ENCODE peak calls at places on chromosomes 12 and 14, in four cellular contexts. I, Y, M and W are unnamed samples.

GRCh38 chr12:127008758-127009403 is 1258.1 kb upstream of the TMEM132C start:
- DNase-seq in I (no peak), Y (no peak), M (no peak), W (no peak)

GRCh38 chr14:81336009-81336408 is 64.1 kb downstream of the STON2 start:
- DNase-seq in I (no peak), Y (no peak), M (no peak), W (no peak)

GRCh38 chr12:122333142-122334087 is 67.1 kb upstream of the VPS33A start:
- DNase-seq in I (no peak), Y (no peak), M (no peak), W (no peak)

GRCh38 chr14:76647699-76648298 is 113.5 kb upstream of the VASH1 start:
- DNase-seq in I (peak), Y (peak), M (no peak), W (peak)

GRCh38 chr12:120774169-120774916 is 48.7 kb downstream of the ACADS start:
- DNase-seq in I (no peak), Y (no peak), M (no peak), W (no peak)

GRCh38 chr12:65568517-65568916 is 255.8 kb upstream of the HMGA2 start:
- DNase-seq in I (peak), Y (no peak), M (no peak), W (peak)

GRCh38 chr12:39300799-39301198 is 142.1 kb downstream of the KIF21A start:
- DNase-seq in I (no peak), Y (no peak), M (no peak), W (peak)

GRCh38 chr14:74257988-74258704 is 18.9 kb downstream of the VSX2 start:
- DNase-seq in I (no peak), Y (no peak), M (no peak), W (no peak)

GRCh38 chr14:30191639-30192279 is 264.1 kb upstream of the PRKD1 start:
- DNase-seq in I (no peak), Y (no peak), M (no peak), W (no peak)
- H3K4me3 ChIP-seq in I (no peak), Y (no peak), M (no peak), W (no peak)

GRCh38 chr14:57530571-57530970 is 36.9 kb upstream of the CCDC198 start:
- DNase-seq in I (no peak), Y (no peak), M (no peak), W (no peak)

DNA sequence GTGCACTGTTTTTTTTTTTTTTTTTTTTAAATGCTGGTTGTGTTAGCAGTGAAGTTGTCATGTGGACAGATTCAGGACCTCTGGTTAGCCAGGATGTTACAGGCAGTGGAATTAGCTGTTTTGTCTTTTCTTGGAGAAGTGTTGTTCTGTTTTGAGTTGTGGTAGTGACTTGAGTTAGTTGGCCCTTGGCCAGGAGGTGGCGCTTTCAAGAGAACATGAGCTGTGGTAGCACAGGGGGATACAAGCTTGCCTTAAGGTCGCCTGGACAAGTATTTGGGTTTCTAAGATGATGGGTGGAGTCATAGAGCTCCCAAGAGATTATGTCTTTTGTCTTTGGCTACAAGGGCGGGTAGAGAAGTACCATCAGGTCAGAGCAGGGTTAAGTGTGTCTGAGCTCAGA is 33.3 kb upstream of the CCDC198 start:
- DNase-seq in I (no peak), Y (peak), M (no peak), W (no peak)
- TF ChIP-seq CTCF in I (no peak), Y (no peak), M (no peak), W (no peak)

DNA sequence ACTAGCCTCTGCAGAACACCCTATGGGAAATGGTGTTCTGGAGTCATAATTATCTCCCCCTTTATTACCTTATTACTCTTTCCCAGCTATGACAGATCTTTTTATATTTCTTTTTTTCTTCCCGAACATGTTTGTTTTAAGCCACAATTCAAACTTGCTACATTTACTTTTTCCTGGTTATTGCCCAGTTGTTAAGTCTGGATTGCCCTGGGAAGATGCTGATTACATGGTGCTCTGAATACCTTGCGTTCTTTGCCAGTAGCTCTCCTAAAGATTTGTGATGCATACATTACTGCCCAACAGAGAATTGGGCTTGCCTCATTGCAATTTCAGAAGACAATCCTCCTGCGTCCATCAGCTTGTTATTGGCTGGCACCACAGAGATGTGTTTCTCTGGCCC is 118.3 kb upstream of the FGD4 start:
- DNase-seq in I (no peak), Y (no peak), M (no peak), W (no peak)
- H3K4me3 ChIP-seq in I (no peak), Y (no peak), M (no peak), W (no peak)

GRCh38 chr14:55747186-55747585 is 167.2 kb downstream of the KTN1 start:
- DNase-seq in I (no peak), Y (no peak), M (no peak), W (no peak)

GRCh38 chr14:55746533-55746932 is 166.5 kb downstream of the KTN1 start:
- DNase-seq in I (no peak), Y (no peak), M (no peak), W (no peak)

GRCh38 chr14:55752580-55753365 is 172.8 kb downstream of the KTN1 start:
- DNase-seq in I (peak), Y (peak), M (no peak), W (peak)

GRCh38 chr14:55749201-55749812 is 169.3 kb downstream of the KTN1 start:
- DNase-seq in I (peak), Y (peak), M (no peak), W (no peak)

GRCh38 chr14:55749946-55750345 is 169.9 kb downstream of the KTN1 start:
- DNase-seq in I (no peak), Y (no peak), M (no peak), W (no peak)
- TF ChIP-seq CTCF in I (no peak), Y (no peak), M (no peak), W (no peak)

DNA sequence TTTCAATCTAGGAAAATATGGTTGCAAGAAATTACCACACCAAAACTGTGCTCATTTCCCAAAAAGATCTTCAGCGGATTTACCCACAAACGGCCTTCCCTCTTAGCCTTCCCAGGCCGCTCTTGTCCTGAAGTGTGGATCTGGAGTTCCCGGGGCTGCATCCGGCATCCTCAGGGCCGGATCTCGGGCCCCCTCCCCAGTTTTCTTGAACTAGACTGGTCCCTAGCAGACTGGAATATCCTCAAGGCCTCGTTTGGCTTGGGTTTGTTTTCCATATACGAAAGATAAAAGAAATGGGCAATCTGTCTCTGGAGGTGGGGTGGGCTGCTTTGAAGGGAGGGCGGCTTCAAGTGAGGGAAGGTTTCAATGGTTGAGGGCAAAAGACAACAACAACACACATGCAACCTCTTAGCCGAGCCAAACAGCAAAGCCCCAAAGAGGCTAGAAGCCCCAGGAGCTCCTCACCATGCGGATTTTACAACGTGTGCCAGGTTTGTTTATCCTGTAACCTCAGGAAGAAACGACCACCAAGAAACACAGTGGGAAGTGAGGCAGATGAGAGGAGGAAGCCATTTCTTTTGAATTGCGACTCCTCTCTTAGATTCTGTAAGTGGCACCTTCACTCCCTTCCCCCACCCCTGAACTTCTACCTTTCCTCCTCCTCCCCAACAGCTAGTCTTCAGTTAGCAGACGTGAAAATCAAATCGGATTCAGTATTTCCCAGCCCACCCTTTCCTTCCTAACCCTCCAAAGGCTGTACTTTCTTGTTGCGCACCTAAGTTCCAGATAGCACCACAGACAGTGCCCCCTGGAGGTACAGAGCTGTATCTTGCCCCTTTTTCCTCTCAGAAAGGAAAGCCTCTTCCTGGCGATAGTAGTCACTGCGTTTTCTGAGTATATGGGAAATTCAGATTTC is 2.6 kb downstream of the MYF6 start:
- DNase-seq in I (no peak), Y (peak), M (no peak), W (no peak)
- H3K4me3 ChIP-seq in I (no peak), Y (no peak), M (no peak), W (no peak)

DNA sequence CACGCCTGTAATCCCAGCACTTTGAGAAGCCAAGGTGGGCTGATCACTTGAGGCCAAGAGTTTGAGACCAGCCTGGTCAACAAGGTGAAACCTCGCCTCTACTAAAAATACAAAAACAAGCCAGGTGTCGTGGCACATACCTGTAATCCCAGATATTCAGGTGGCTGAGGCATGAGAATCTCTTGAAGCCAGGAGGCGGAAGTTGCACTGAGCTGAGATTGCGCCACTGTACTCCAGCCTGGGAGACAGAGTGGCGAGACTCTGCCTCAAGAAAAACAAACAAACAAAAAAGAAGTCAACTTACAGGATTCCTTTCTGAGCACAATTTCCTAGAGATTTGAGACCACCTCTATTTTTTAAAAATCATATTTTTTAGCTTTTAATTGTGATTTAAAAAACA is 45.3 kb downstream of the DGLUCY start:
- DNase-seq in I (no peak), Y (no peak), M (no peak), W (no peak)
- TF ChIP-seq CTCF in I (no peak), Y (no peak), M (no peak), W (no peak)

DNA sequence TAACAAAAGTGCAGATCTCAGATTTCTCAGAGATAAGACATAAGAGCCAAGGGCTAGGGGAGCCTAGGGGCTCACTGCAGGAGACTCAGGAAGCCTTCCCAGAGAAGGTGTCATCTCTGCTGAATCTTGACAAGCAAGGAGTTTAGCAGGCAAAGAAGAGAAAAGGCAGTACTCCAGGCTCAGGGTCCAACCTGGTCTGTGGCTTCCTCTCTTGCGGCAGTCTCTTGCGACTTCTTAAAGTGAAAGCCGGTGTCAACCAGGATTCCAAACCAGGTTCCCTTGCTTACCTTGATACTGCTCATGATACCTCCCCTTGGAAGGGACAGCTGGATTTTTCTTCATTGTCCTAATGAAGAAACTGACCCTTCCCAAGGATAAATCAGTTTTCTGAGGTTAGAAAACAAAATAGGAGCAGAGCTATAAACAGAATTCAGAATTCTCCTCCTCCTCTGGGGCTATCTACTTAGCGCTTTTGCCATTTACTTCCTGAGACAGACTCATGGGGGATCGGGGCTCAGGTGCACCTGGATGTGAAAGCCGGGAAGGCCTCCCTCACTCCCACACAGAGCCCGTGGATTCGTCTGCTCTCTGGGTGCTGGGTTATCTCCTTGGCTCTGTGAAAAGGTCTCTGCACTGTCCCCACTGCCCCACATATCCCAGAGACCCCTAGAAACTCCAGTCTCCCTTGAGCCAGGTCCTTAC is 1.8 kb upstream of the SCNN1A start:
- DNase-seq in I (no peak), Y (no peak), M (no peak), W (no peak)
- H3K4me3 ChIP-seq in I (peak), Y (no peak), M (no peak), W (no peak)